ENCODE peak calls at places on chromosomes 13 and 19, in nine cellular contexts. One of them, this sample, is unnamed.

GRCh38 chr19:4232614-4233281 is 3.4 kb downstream of the EBI3 start:
- DNase-seq in stimulated activated CD4-positive, alpha-beta T cell treated with anti-CD3 and anti-CD28 coated beads, Interleukin-4, amount 100 ng/mL, for 48 hours: no peak
- DNase-seq in HTR-8/SVneo: no peak
- DNase-seq in RWPE1: no peak
- DNase-seq in activated CD8-positive, alpha-beta memory T cell treated with anti-CD3 and anti-CD28 coated beads for 4 hours: no peak
- DNase-seq in glutamatergic neuron: peak; percentile 35
- DNase-seq in OCI-LY7: no peak
- DNase-seq in body of pancreas: no peak
- DNase-seq in choroid plexus epithelial cell: no peak
- DNase-seq in this sample: no peak

GRCh38 chr19:36030264-36031148 is 2.2 kb downstream of the CLIP3 start:
- DNase-seq in stimulated activated CD4-positive, alpha-beta T cell treated with anti-CD3 and anti-CD28 coated beads, Interleukin-4, amount 100 ng/mL, for 48 hours: no peak
- DNase-seq in HTR-8/SVneo: no peak
- DNase-seq in RWPE1: no peak
- DNase-seq in activated CD8-positive, alpha-beta memory T cell treated with anti-CD3 and anti-CD28 coated beads for 4 hours: no peak
- DNase-seq in glutamatergic neuron: no peak
- DNase-seq in OCI-LY7: no peak
- DNase-seq in body of pancreas: no peak
- DNase-seq in choroid plexus epithelial cell: peak; percentile 47
- DNase-seq in this sample: no peak

GRCh38 chr19:33429891-33430673 is 56.6 kb downstream of the CEBPG start:
- DNase-seq in stimulated activated CD4-positive, alpha-beta T cell treated with anti-CD3 and anti-CD28 coated beads, Interleukin-4, amount 100 ng/mL, for 48 hours: no peak
- DNase-seq in HTR-8/SVneo: no peak
- DNase-seq in RWPE1: no peak
- DNase-seq in activated CD8-positive, alpha-beta memory T cell treated with anti-CD3 and anti-CD28 coated beads for 4 hours: no peak
- DNase-seq in glutamatergic neuron: peak; percentile 34
- DNase-seq in OCI-LY7: no peak
- DNase-seq in body of pancreas: no peak
- DNase-seq in choroid plexus epithelial cell: no peak
- DNase-seq in this sample: no peak

GRCh38 chr19:46787040-46787330 is 1.4 kb downstream of the SLC1A5 start:
- DNase-seq in stimulated activated CD4-positive, alpha-beta T cell treated with anti-CD3 and anti-CD28 coated beads, Interleukin-4, amount 100 ng/mL, for 48 hours: no peak
- DNase-seq in HTR-8/SVneo: no peak
- DNase-seq in RWPE1: no peak
- DNase-seq in activated CD8-positive, alpha-beta memory T cell treated with anti-CD3 and anti-CD28 coated beads for 4 hours: no peak
- DNase-seq in glutamatergic neuron: no peak
- DNase-seq in OCI-LY7: no peak
- DNase-seq in body of pancreas: no peak
- DNase-seq in choroid plexus epithelial cell: no peak
- DNase-seq in this sample: no peak

GRCh38 chr19:41847351-41848105 is 2.7 kb downstream of the DMRTC2 start:
- DNase-seq in stimulated activated CD4-positive, alpha-beta T cell treated with anti-CD3 and anti-CD28 coated beads, Interleukin-4, amount 100 ng/mL, for 48 hours: no peak
- DNase-seq in HTR-8/SVneo: no peak
- DNase-seq in RWPE1: no peak
- DNase-seq in activated CD8-positive, alpha-beta memory T cell treated with anti-CD3 and anti-CD28 coated beads for 4 hours: no peak
- DNase-seq in glutamatergic neuron: no peak
- DNase-seq in OCI-LY7: no peak
- DNase-seq in body of pancreas: no peak
- DNase-seq in choroid plexus epithelial cell: no peak
- DNase-seq in this sample: no peak

GRCh38 chr19:23851966-23852365 is 62.7 kb upstream of the ZNF726 start:
- DNase-seq in stimulated activated CD4-positive, alpha-beta T cell treated with anti-CD3 and anti-CD28 coated beads, Interleukin-4, amount 100 ng/mL, for 48 hours: no peak
- DNase-seq in HTR-8/SVneo: no peak
- DNase-seq in RWPE1: no peak
- DNase-seq in activated CD8-positive, alpha-beta memory T cell treated with anti-CD3 and anti-CD28 coated beads for 4 hours: no peak
- DNase-seq in glutamatergic neuron: no peak
- DNase-seq in OCI-LY7: no peak
- DNase-seq in body of pancreas: no peak
- DNase-seq in choroid plexus epithelial cell: no peak
- DNase-seq in this sample: no peak

GRCh38 chr13:110282316-110282841 is 24.6 kb downstream of the COL4A1 start:
- DNase-seq in stimulated activated CD4-positive, alpha-beta T cell treated with anti-CD3 and anti-CD28 coated beads, Interleukin-4, amount 100 ng/mL, for 48 hours: no peak
- DNase-seq in HTR-8/SVneo: no peak
- DNase-seq in RWPE1: no peak
- DNase-seq in activated CD8-positive, alpha-beta memory T cell treated with anti-CD3 and anti-CD28 coated beads for 4 hours: no peak
- DNase-seq in glutamatergic neuron: no peak
- DNase-seq in OCI-LY7: no peak
- DNase-seq in body of pancreas: no peak
- DNase-seq in choroid plexus epithelial cell: no peak
- DNase-seq in this sample: no peak

GRCh38 chr19:6071840-6072239 is 38.5 kb downstream of the RFX2 start:
- DNase-seq in stimulated activated CD4-positive, alpha-beta T cell treated with anti-CD3 and anti-CD28 coated beads, Interleukin-4, amount 100 ng/mL, for 48 hours: no peak
- DNase-seq in HTR-8/SVneo: no peak
- DNase-seq in RWPE1: no peak
- DNase-seq in activated CD8-positive, alpha-beta memory T cell treated with anti-CD3 and anti-CD28 coated beads for 4 hours: no peak
- DNase-seq in glutamatergic neuron: no peak
- DNase-seq in OCI-LY7: no peak
- DNase-seq in body of pancreas: no peak
- DNase-seq in choroid plexus epithelial cell: no peak
- DNase-seq in this sample: no peak

GRCh38 chr19:648305-648704 is 8.6 kb downstream of the FGF22 start:
- DNase-seq in stimulated activated CD4-positive, alpha-beta T cell treated with anti-CD3 and anti-CD28 coated beads, Interleukin-4, amount 100 ng/mL, for 48 hours: no peak
- DNase-seq in HTR-8/SVneo: no peak
- DNase-seq in RWPE1: no peak
- DNase-seq in activated CD8-positive, alpha-beta memory T cell treated with anti-CD3 and anti-CD28 coated beads for 4 hours: no peak
- DNase-seq in glutamatergic neuron: no peak
- DNase-seq in OCI-LY7: no peak
- DNase-seq in body of pancreas: no peak
- DNase-seq in choroid plexus epithelial cell: no peak
- DNase-seq in this sample: no peak

GRCh38 chr13:26465514-26465913 is 92.0 kb upstream of the WASF3 start:
- DNase-seq in stimulated activated CD4-positive, alpha-beta T cell treated with anti-CD3 and anti-CD28 coated beads, Interleukin-4, amount 100 ng/mL, for 48 hours: no peak
- DNase-seq in HTR-8/SVneo: no peak
- DNase-seq in RWPE1: no peak
- DNase-seq in activated CD8-positive, alpha-beta memory T cell treated with anti-CD3 and anti-CD28 coated beads for 4 hours: no peak
- DNase-seq in glutamatergic neuron: no peak
- DNase-seq in OCI-LY7: no peak
- DNase-seq in body of pancreas: no peak
- DNase-seq in choroid plexus epithelial cell: no peak
- DNase-seq in this sample: no peak

GRCh38 chr19:13014101-13014920 is 19.0 kb downstream of the NFIX start:
- DNase-seq in stimulated activated CD4-positive, alpha-beta T cell treated with anti-CD3 and anti-CD28 coated beads, Interleukin-4, amount 100 ng/mL, for 48 hours: no peak
- DNase-seq in HTR-8/SVneo: no peak
- DNase-seq in RWPE1: no peak
- DNase-seq in activated CD8-positive, alpha-beta memory T cell treated with anti-CD3 and anti-CD28 coated beads for 4 hours: no peak
- DNase-seq in glutamatergic neuron: no peak
- DNase-seq in OCI-LY7: no peak
- DNase-seq in body of pancreas: no peak
- DNase-seq in choroid plexus epithelial cell: no peak
- DNase-seq in this sample: no peak

GRCh38 chr19:48830965-48831364 is 5.3 kb downstream of the HSD17B14 start:
- DNase-seq in stimulated activated CD4-positive, alpha-beta T cell treated with anti-CD3 and anti-CD28 coated beads, Interleukin-4, amount 100 ng/mL, for 48 hours: no peak
- DNase-seq in HTR-8/SVneo: no peak
- DNase-seq in RWPE1: no peak
- DNase-seq in activated CD8-positive, alpha-beta memory T cell treated with anti-CD3 and anti-CD28 coated beads for 4 hours: no peak
- DNase-seq in glutamatergic neuron: no peak
- DNase-seq in OCI-LY7: no peak
- DNase-seq in body of pancreas: no peak
- DNase-seq in choroid plexus epithelial cell: no peak
- DNase-seq in this sample: no peak

GRCh38 chr13:44759723-44760360 is 183.7 kb upstream of the TSC22D1 start:
- DNase-seq in stimulated activated CD4-positive, alpha-beta T cell treated with anti-CD3 and anti-CD28 coated beads, Interleukin-4, amount 100 ng/mL, for 48 hours: no peak
- DNase-seq in HTR-8/SVneo: no peak
- DNase-seq in RWPE1: peak; percentile 26
- DNase-seq in activated CD8-positive, alpha-beta memory T cell treated with anti-CD3 and anti-CD28 coated beads for 4 hours: no peak
- DNase-seq in glutamatergic neuron: no peak
- DNase-seq in OCI-LY7: no peak
- DNase-seq in body of pancreas: peak; percentile 88
- DNase-seq in choroid plexus epithelial cell: peak; percentile 52
- DNase-seq in this sample: no peak

GRCh38 chr13:72457151-72457550 is 270.3 kb downstream of the MZT1 start:
- DNase-seq in stimulated activated CD4-positive, alpha-beta T cell treated with anti-CD3 and anti-CD28 coated beads, Interleukin-4, amount 100 ng/mL, for 48 hours: no peak
- DNase-seq in HTR-8/SVneo: no peak
- DNase-seq in RWPE1: no peak
- DNase-seq in activated CD8-positive, alpha-beta memory T cell treated with anti-CD3 and anti-CD28 coated beads for 4 hours: no peak
- DNase-seq in glutamatergic neuron: no peak
- DNase-seq in OCI-LY7: no peak
- DNase-seq in body of pancreas: no peak
- DNase-seq in choroid plexus epithelial cell: no peak
- DNase-seq in this sample: no peak

This sample was measured in nephron progenitor cell.